ENCODE peak calls at places on chromosomes 5 and 9, in eight cellular contexts. Z is thyroid gland, O is H54, G is GM12892, N is upper lobe of left lung, J is right lobe of liver, B is gastrocnemius medialis, P is testis. D is an unnamed sample.

GRCh38 chr9:12065050-12065449 is 628.1 kb upstream of the TYRP1 start:
- DNase-seq in J (no peak), O (no peak), B (no peak), N (no peak), Z (no peak), G (no peak), P (no peak), D (no peak)

GRCh38 chr5:78345485-78345884 is 14.9 kb upstream of the SCAMP1 start:
- DNase-seq in Z (no peak), P (no peak), N (no peak), B (no peak), G (no peak), O (no peak), J (no peak), D (no peak)

GRCh38 chr5:125559296-125559695 is 812.9 kb upstream of the ZNF608 start:
- DNase-seq in P (no peak), Z (no peak), B (no peak), N (no peak), O (peak), J (no peak), G (no peak), D (no peak)

GRCh38 chr9:135255843-135256567 is 168.5 kb downstream of the OLFM1 start:
- DNase-seq in P (no peak), Z (no peak), N (no peak), O (no peak), G (no peak), J (no peak), B (no peak), D (no peak)

GRCh38 chr5:176904276-176904675 is 5.1 kb upstream of the HK3 start:
- DNase-seq in P (no peak), J (no peak), B (no peak), Z (no peak), O (no peak), N (no peak), G (no peak), D (no peak)

GRCh38 chr5:160926428-160926827 is 74.4 kb upstream of the ATP10B start:
- DNase-seq in Z (no peak), G (no peak), O (no peak), B (no peak), J (no peak), N (peak), P (no peak), D (no peak)

GRCh38 chr5:139806111-139806510 is 10.5 kb downstream of the PSD2 start:
- DNase-seq in J (no peak), O (no peak), Z (no peak), P (no peak), N (no peak), G (no peak), B (no peak), D (no peak)

GRCh38 chr5:102826629-102827028 is 71.5 kb downstream of the PAM start:
- DNase-seq in G (no peak), Z (no peak), P (no peak), N (no peak), O (no peak), J (no peak), B (no peak), D (no peak)

GRCh38 chr5:169576181-169576598 is 7.4 kb upstream of the SPDL1 start:
- DNase-seq in O (no peak), G (no peak), N (no peak), J (no peak), P (no peak), Z (peak), B (no peak), D (no peak)

GRCh38 chr5:10762178-10762775 is 1.2 kb upstream of the DAP start:
- DNase-seq in Z (peak), J (peak), B (peak), G (no peak), N (peak), P (peak), O (no peak), D (no peak)

GRCh38 chr5:30918171-30918570 is 275.3 kb upstream of the CDH6 start:
- DNase-seq in G (no peak), Z (no peak), N (no peak), P (no peak), B (no peak), O (no peak), J (no peak), D (no peak)

GRCh38 chr5:132491368-132492364 is 1.1 kb upstream of the IRF1 start:
- DNase-seq in P (no peak), G (no peak), B (no peak), O (no peak), J (no peak), N (peak), Z (no peak), D (peak)

GRCh38 chr5:168851902-168852321 is 272.7 kb upstream of the PANK3 start:
- DNase-seq in J (no peak), Z (no peak), P (no peak), G (no peak), O (peak), B (no peak), N (no peak), D (no peak)

GRCh38 chr9:83020327-83020726 is 42.6 kb downstream of the RASEF start:
- DNase-seq in O (no peak), P (no peak), N (no peak), J (no peak), G (no peak), B (no peak), Z (no peak), D (no peak)

GRCh38 chr5:143515829-143516228 is 112.3 kb upstream of the NR3C1 start:
- DNase-seq in P (no peak), Z (no peak), J (peak), G (no peak), O (no peak), N (no peak), B (no peak), D (no peak)

DNA sequence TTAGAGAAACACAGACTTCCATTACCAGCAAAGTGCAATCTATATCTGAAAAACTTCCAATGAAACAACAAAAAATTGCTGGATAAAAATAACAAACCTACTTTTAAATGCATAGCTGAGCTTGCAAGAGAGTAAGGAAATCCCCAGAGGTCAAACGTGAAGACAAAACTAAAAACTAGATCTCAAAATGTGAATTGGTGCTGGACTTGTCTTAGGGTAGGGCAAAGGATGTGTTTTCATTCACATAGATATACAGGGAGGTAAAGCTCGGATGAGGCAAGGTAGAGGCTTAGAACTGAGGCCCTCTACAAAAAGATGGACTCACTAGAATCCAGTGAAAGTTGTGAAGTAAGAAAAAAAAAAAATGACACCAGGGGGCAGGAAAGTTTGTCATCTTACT is 13.6 kb upstream of the RASA1 start:
- DNase-seq in G (no peak), N (no peak), P (no peak), O (no peak), J (no peak), Z (no peak), B (no peak), D (no peak)
- TF ChIP-seq POLR2A in G (no peak), N (no peak), P (no peak), O (no peak), J (no peak), Z (no peak), B (no peak), D (no peak)

GRCh38 chr9:96411129-96411820 is 6.9 kb downstream of the ZNF367 start:
- DNase-seq in G (no peak), O (no peak), B (no peak), N (no peak), P (no peak), J (no peak), Z (no peak), D (no peak)

GRCh38 chr9:96412174-96412913 is 5.8 kb downstream of the ZNF367 start:
- DNase-seq in N (no peak), O (no peak), G (no peak), Z (no peak), P (no peak), J (no peak), B (no peak), D (no peak)

GRCh38 chr9:96413312-96414221 is 4.6 kb downstream of the ZNF367 start:
- DNase-seq in O (no peak), Z (no peak), B (no peak), P (no peak), N (no peak), J (no peak), G (no peak), D (no peak)

GRCh38 chr9:96408409-96409280 is 9.5 kb downstream of the ZNF367 start:
- DNase-seq in P (no peak), Z (no peak), O (no peak), G (no peak), B (no peak), N (no peak), J (no peak), D (no peak)
- TF ChIP-seq POLR2A in P (no peak), Z (no peak), O (no peak), G (peak), B (no peak), N (no peak), J (no peak), D (no peak)

GRCh38 chr9:137224850-137225694 is at the start of gene CYSRT1:
- DNase-seq in Z (no peak), G (no peak), B (no peak), O (no peak), N (no peak), J (no peak), P (no peak), D (no peak)

GRCh38 chr9:137221095-137221374 is 1.0 kb downstream of the RNF208 start:
- DNase-seq in N (no peak), B (no peak), Z (no peak), J (no peak), P (no peak), G (no peak), O (no peak), D (no peak)

GRCh38 chr9:137221477-137222111 is 446 bp downstream of the RNF208 start:
- DNase-seq in B (no peak), P (no peak), N (no peak), J (peak), Z (peak), G (no peak), O (no peak), D (no peak)

GRCh38 chr9:137222190-137223077 is at the start of gene RNF208:
- DNase-seq in Z (peak), N (no peak), P (no peak), B (no peak), J (no peak), G (no peak), O (no peak), D (no peak)

GRCh38 chr9:137223078-137224040 is 1.3 kb upstream of the RNF208 start:
- DNase-seq in N (peak), P (peak), G (peak), B (peak), J (peak), Z (peak), O (peak), D (peak)
- TF ChIP-seq POLR2A in N (no peak), P (no peak), G (peak), B (peak), J (peak), Z (no peak), O (peak), D (no peak)

GRCh38 chr9:26946753-26947727 is at the start of gene PLAA:
- DNase-seq in Z (peak), N (peak), B (peak), J (peak), O (peak), P (peak), G (peak), D (peak)
- TF ChIP-seq POLR2A in Z (no peak), N (no peak), B (peak), J (peak), O (peak), P (no peak), G (peak), D (peak)

D was measured in tibial nerve.